ENCODE peak calls at places on chromosomes 1 and 21, in five cellular contexts. One of them, this sample, is unnamed.

GRCh38 chr1:244341455-244342450 is 110.0 kb downstream of the ADSS2 start:
- DNase-seq in activated CD4-positive, CD25-positive, alpha-beta regulatory T cell: no peak
- DNase-seq in body of pancreas: peak
- DNase-seq in tibial artery: no peak
- DNase-seq in A172: peak
- DNase-seq in this sample: no peak

GRCh38 chr1:99306644-99307043 is 42.4 kb downstream of the PLPPR4 start:
- DNase-seq in activated CD4-positive, CD25-positive, alpha-beta regulatory T cell: no peak
- DNase-seq in body of pancreas: no peak
- DNase-seq in tibial artery: no peak
- DNase-seq in A172: no peak
- DNase-seq in this sample: no peak

GRCh38 chr1:51906306-51907078 is 28.0 kb upstream of the NRDC start:
- DNase-seq in activated CD4-positive, CD25-positive, alpha-beta regulatory T cell: no peak
- DNase-seq in body of pancreas: no peak
- DNase-seq in tibial artery: no peak
- DNase-seq in A172: no peak
- DNase-seq in this sample: no peak

GRCh38 chr1:228003461-228004330 is 3.1 kb upstream of the WNT3A start:
- DNase-seq in activated CD4-positive, CD25-positive, alpha-beta regulatory T cell: no peak
- DNase-seq in body of pancreas: no peak
- DNase-seq in tibial artery: no peak
- DNase-seq in A172: no peak
- DNase-seq in this sample: no peak

GRCh38 chr1:12348113-12348512 is 118.3 kb downstream of the VPS13D start:
- DNase-seq in activated CD4-positive, CD25-positive, alpha-beta regulatory T cell: no peak
- DNase-seq in body of pancreas: no peak
- DNase-seq in tibial artery: no peak
- DNase-seq in A172: no peak
- DNase-seq in this sample: no peak

GRCh38 chr21:27519357-27519756 is 552.5 kb upstream of the ADAMTS5 start:
- DNase-seq in activated CD4-positive, CD25-positive, alpha-beta regulatory T cell: no peak
- DNase-seq in body of pancreas: no peak
- DNase-seq in tibial artery: no peak
- DNase-seq in A172: peak
- DNase-seq in this sample: no peak

GRCh38 chr21:45972716-45973474 is 8.7 kb upstream of the COL6A1 start:
- DNase-seq in activated CD4-positive, CD25-positive, alpha-beta regulatory T cell: no peak
- DNase-seq in body of pancreas: peak
- DNase-seq in tibial artery: peak
- DNase-seq in A172: peak
- DNase-seq in this sample: peak

GRCh38 chr1:62809788-62810187 is 25.9 kb downstream of the ATG4C start:
- DNase-seq in activated CD4-positive, CD25-positive, alpha-beta regulatory T cell: no peak
- DNase-seq in body of pancreas: no peak
- DNase-seq in tibial artery: no peak
- DNase-seq in A172: no peak
- DNase-seq in this sample: no peak

GRCh38 chr1:226002667-226003501 is 3.7 kb upstream of the SDE2 start:
- DNase-seq in activated CD4-positive, CD25-positive, alpha-beta regulatory T cell: no peak
- DNase-seq in body of pancreas: peak
- DNase-seq in tibial artery: peak
- DNase-seq in A172: peak
- DNase-seq in this sample: peak

GRCh38 chr1:98556521-98557158 is 104.9 kb upstream of the SNX7 start:
- DNase-seq in activated CD4-positive, CD25-positive, alpha-beta regulatory T cell: no peak
- DNase-seq in body of pancreas: no peak
- DNase-seq in tibial artery: no peak
- DNase-seq in A172: peak
- DNase-seq in this sample: no peak

GRCh38 chr1:147542549-147542857 is 1.2 kb downstream of the BCL9 start:
- DNase-seq in activated CD4-positive, CD25-positive, alpha-beta regulatory T cell: no peak
- DNase-seq in body of pancreas: no peak
- DNase-seq in tibial artery: no peak
- DNase-seq in A172: no peak
- DNase-seq in this sample: no peak

GRCh38 chr1:109248797-109249629 is at the start of gene CELSR2:
- DNase-seq in activated CD4-positive, CD25-positive, alpha-beta regulatory T cell: peak
- DNase-seq in body of pancreas: peak
- DNase-seq in tibial artery: no peak
- DNase-seq in A172: no peak
- DNase-seq in this sample: peak

GRCh38 chr1:96772972-96773371 is 51.4 kb downstream of the PTBP2 start:
- DNase-seq in activated CD4-positive, CD25-positive, alpha-beta regulatory T cell: no peak
- DNase-seq in body of pancreas: no peak
- DNase-seq in tibial artery: no peak
- DNase-seq in A172: no peak
- DNase-seq in this sample: no peak

GRCh38 chr1:218027152-218027551 is 257.9 kb upstream of the RRP15 start:
- DNase-seq in activated CD4-positive, CD25-positive, alpha-beta regulatory T cell: no peak
- DNase-seq in body of pancreas: no peak
- DNase-seq in tibial artery: no peak
- DNase-seq in A172: no peak
- DNase-seq in this sample: no peak

GRCh38 chr1:53321366-53321765 is 6.5 kb downstream of the LRP8 start:
- DNase-seq in activated CD4-positive, CD25-positive, alpha-beta regulatory T cell: no peak
- DNase-seq in body of pancreas: no peak
- DNase-seq in tibial artery: no peak
- DNase-seq in A172: no peak
- DNase-seq in this sample: no peak

GRCh38 chr1:164613176-164613575 is 54.2 kb downstream of the PBX1 start:
- DNase-seq in activated CD4-positive, CD25-positive, alpha-beta regulatory T cell: no peak
- DNase-seq in body of pancreas: peak
- DNase-seq in tibial artery: no peak
- DNase-seq in A172: peak
- DNase-seq in this sample: no peak

GRCh38 chr1:232110281-232111090 is 483.9 kb downstream of the DISC1 start:
- DNase-seq in activated CD4-positive, CD25-positive, alpha-beta regulatory T cell: no peak
- DNase-seq in body of pancreas: no peak
- DNase-seq in tibial artery: no peak
- DNase-seq in A172: no peak
- DNase-seq in this sample: no peak

GRCh38 chr1:155717041-155717440 is 28.1 kb downstream of the DAP3 start:
- DNase-seq in activated CD4-positive, CD25-positive, alpha-beta regulatory T cell: no peak
- DNase-seq in body of pancreas: no peak
- DNase-seq in tibial artery: no peak
- DNase-seq in A172: no peak
- DNase-seq in this sample: no peak

GRCh38 chr1:10057305-10057704 is 24.5 kb downstream of the UBE4B start:
- DNase-seq in activated CD4-positive, CD25-positive, alpha-beta regulatory T cell: no peak
- DNase-seq in body of pancreas: peak
- DNase-seq in tibial artery: peak
- DNase-seq in A172: peak
- DNase-seq in this sample: peak

GRCh38 chr1:247415423-247416361 is at the start of gene NLRP3:
- DNase-seq in activated CD4-positive, CD25-positive, alpha-beta regulatory T cell: no peak
- DNase-seq in body of pancreas: peak
- DNase-seq in tibial artery: peak
- DNase-seq in A172: peak
- DNase-seq in this sample: no peak

GRCh38 chr1:153658400-153659174 is at the start of gene SNAPIN:
- DNase-seq in activated CD4-positive, CD25-positive, alpha-beta regulatory T cell: peak
- DNase-seq in body of pancreas: peak
- DNase-seq in tibial artery: peak
- DNase-seq in A172: peak
- DNase-seq in this sample: peak